ENCODE peak calls at places on chromosomes 3 and 15, in four cellular contexts. U is KG1; E is CD8-positive, alpha-beta memory T cell; R is psoas muscle. F is an unnamed sample.

GRCh38 chr15:75578206-75578947 is 738 bp downstream of the PTPN9 start:
- DNase-seq in R (peak; percentile 25), E (peak; percentile 25), U (peak; percentile 62), F (peak; percentile 29)

GRCh38 chr15:60894347-60894746 is 334.8 kb downstream of the RORA start:
- DNase-seq in R (no peak), E (no peak), U (no peak), F (no peak)

GRCh38 chr15:40353697-40354096 is 2.9 kb downstream of the PHGR1 start:
- DNase-seq in U (no peak), R (no peak), E (no peak), F (no peak)

GRCh38 chr3:12856626-12857025 is 15.3 kb upstream of the RPL32 start:
- DNase-seq in R (no peak), U (no peak), E (no peak), F (no peak)

GRCh38 chr3:120615863-120616599 is 19.9 kb downstream of the NDUFB4 start:
- DNase-seq in E (no peak), U (no peak), R (peak; percentile 56), F (peak; percentile 33)

GRCh38 chr15:44705981-44706380 is 5.1 kb downstream of the PATL2 start:
- DNase-seq in E (no peak), U (no peak), R (no peak), F (no peak)

GRCh38 chr3:52483577-52484495 is 11.3 kb upstream of the STAB1 start:
- DNase-seq in U (no peak), E (no peak), R (peak; percentile 33), F (no peak)

GRCh38 chr15:71252036-71252898 is 137.0 kb downstream of the THSD4 start:
- DNase-seq in R (no peak), E (no peak), U (no peak), F (no peak)

GRCh38 chr15:90816401-90817116 is 51.8 kb upstream of the FURIN start:
- DNase-seq in E (no peak), R (no peak), U (no peak), F (no peak)

GRCh38 chr3:145820175-145820574 is 340.8 kb downstream of the PLOD2 start:
- DNase-seq in E (no peak), R (no peak), U (no peak), F (no peak)

GRCh38 chr15:96166223-96167200 is 164.0 kb upstream of the NR2F2 start:
- DNase-seq in E (no peak), R (no peak), U (no peak), F (no peak)

GRCh38 chr3:182129745-182130144 is 418.0 kb downstream of the SOX2 start:
- DNase-seq in U (no peak), R (no peak), E (no peak), F (no peak)

GRCh38 chr3:138941259-138941885 is 5.6 kb downstream of the FOXL2 start:
- DNase-seq in R (no peak), E (no peak), U (no peak), F (no peak)

GRCh38 chr3:68402519-68402918 is 529.8 kb downstream of the TAFA4 start:
- DNase-seq in R (no peak), U (no peak), E (no peak), F (no peak)

GRCh38 chr15:70045045-70045444 is 52.7 kb downstream of the TLE3 start:
- DNase-seq in U (no peak), R (no peak), E (no peak), F (no peak)

F was measured in lung.